ENCODE peak calls at places on chromosomes 2 and 18, in eight cellular contexts. Q is GM13977, B is GM23338, I is K562, E is PC-3, T is fibroblast of mammary gland, X is foreskin fibroblast, Z is thyroid gland. H is an unnamed sample.

GRCh38 chr2:233480490-233481202 is 85.9 kb downstream of the USP40 start:
- DNase-seq in T (no peak), B (no peak), E (peak), Q (peak), Z (peak), X (no peak), I (no peak), H (peak)

GRCh38 chr2:69169990-69170389 is 157.0 kb downstream of the ANTXR1 start:
- DNase-seq in Q (peak), T (no peak), I (no peak), X (no peak), Z (peak), E (no peak), B (no peak), H (peak)

GRCh38 chr2:27290571-27290970 is 8.3 kb downstream of the TRIM54 start:
- DNase-seq in X (no peak), I (no peak), T (no peak), E (no peak), Z (no peak), Q (no peak), B (no peak), H (no peak)

GRCh38 chr2:112794131-112794733 is 9.9 kb upstream of the IL1A start:
- DNase-seq in E (no peak), Z (no peak), X (peak), T (peak), Q (peak), B (no peak), I (peak), H (peak)

GRCh38 chr18:22280453-22280750 is 111.0 kb downstream of the GATA6 start:
- DNase-seq in Z (no peak), E (no peak), X (no peak), B (no peak), T (no peak), I (no peak), Q (no peak), H (no peak)

GRCh38 chr2:235511187-235511661 is 17.4 kb downstream of the AGAP1 start:
- DNase-seq in T (peak), B (no peak), E (peak), Q (no peak), I (no peak), X (peak), Z (peak), H (no peak)

GRCh38 chr2:133167990-133168389 is 400.3 kb downstream of the NCKAP5 start:
- DNase-seq in B (peak), T (no peak), Z (no peak), E (no peak), X (no peak), Q (no peak), I (no peak), H (no peak)

GRCh38 chr2:25323042-25323514 is 18.6 kb downstream of the DNMT3A start:
- DNase-seq in X (peak), B (peak), T (peak), I (peak), E (no peak), Q (no peak), Z (no peak), H (peak)

GRCh38 chr2:112839407-112840067 is 3.0 kb upstream of the IL1B start:
- DNase-seq in X (no peak), T (peak), I (no peak), Q (no peak), B (no peak), E (peak), Z (no peak), H (no peak)

GRCh38 chr2:128437181-128437520 is 118.5 kb upstream of the HS6ST1 start:
- DNase-seq in E (no peak), Z (no peak), T (no peak), Q (no peak), X (no peak), I (no peak), B (no peak), H (no peak)

GRCh38 chr2:222307138-222307756 is 8.4 kb upstream of the PAX3 start:
- DNase-seq in I (no peak), X (peak), T (no peak), E (no peak), Z (no peak), Q (no peak), B (peak), H (no peak)

GRCh38 chr2:211437396-211437795 is 881.0 kb downstream of the CPS1 start:
- DNase-seq in T (no peak), Q (no peak), Z (no peak), E (no peak), I (no peak), B (no peak), X (no peak), H (no peak)

GRCh38 chr2:164621761-164622105 is 451 bp upstream of the GRB14 start:
- DNase-seq in E (no peak), Z (no peak), Q (no peak), B (peak), T (no peak), I (no peak), X (no peak), H (no peak)

GRCh38 chr2:239871481-239872435 is 153.4 kb downstream of the NDUFA10 start:
- DNase-seq in I (no peak), E (no peak), B (no peak), Q (no peak), Z (no peak), X (no peak), T (no peak), H (peak)

GRCh38 chr18:36829362-36830140 is 624 bp downstream of the KIAA1328 start:
- DNase-seq in T (peak), Z (peak), B (no peak), Q (no peak), X (peak), I (no peak), E (peak), H (no peak)

GRCh38 chr2:127382836-127383235 is 4.9 kb downstream of the MAP3K2 start:
- DNase-seq in X (no peak), T (no peak), B (no peak), Z (peak), E (no peak), Q (no peak), I (no peak), H (no peak)

GRCh38 chr2:221104391-221104811 is 467.7 kb downstream of the EPHA4 start:
- DNase-seq in E (no peak), Z (peak), Q (no peak), B (peak), X (no peak), I (no peak), T (peak), H (no peak)

GRCh38 chr18:76795981-76796380 is 26.4 kb upstream of the ZNF236 start:
- DNase-seq in Z (no peak), X (no peak), I (no peak), Q (no peak), B (peak), E (no peak), T (no peak), H (no peak)

GRCh38 chr18:59456657-59457056 is 97.6 kb upstream of the LMAN1 start:
- DNase-seq in E (no peak), Q (no peak), I (no peak), X (no peak), B (no peak), Z (no peak), T (no peak), H (no peak)

GRCh38 chr2:238263204-238264071 is 23.6 kb upstream of the HES6 start:
- DNase-seq in Z (peak), E (peak), Q (peak), T (peak), B (peak), X (peak), I (peak), H (peak)

GRCh38 chr2:241309684-241310117 is 5.8 kb downstream of the HDLBP start:
- DNase-seq in Z (no peak), T (peak), B (no peak), E (no peak), X (peak), I (no peak), Q (peak), H (peak)

GRCh38 chr2:170869461-170869860 is 52.8 kb downstream of the GAD1 start:
- DNase-seq in T (no peak), B (no peak), Q (no peak), Z (no peak), I (no peak), E (no peak), X (no peak), H (no peak)

GRCh38 chr18:5424903-5425302 is 118.9 kb downstream of the EPB41L3 start:
- DNase-seq in Q (peak), E (peak), X (peak), B (peak), Z (no peak), I (no peak), T (peak), H (peak)

GRCh38 chr18:46672062-46672970 is 15.3 kb upstream of the LOXHD1 start:
- DNase-seq in E (no peak), T (peak), Z (no peak), B (peak), I (no peak), Q (no peak), X (no peak), H (no peak)

GRCh38 chr2:120104002-120104467 is 91.2 kb downstream of the EPB41L5 start:
- DNase-seq in Z (no peak), Q (no peak), X (peak), I (no peak), T (peak), B (no peak), E (peak), H (no peak)

GRCh38 chr2:221517362-221518121 is 54.6 kb downstream of the EPHA4 start:
- DNase-seq in Q (peak), Z (peak), B (no peak), I (no peak), T (peak), E (peak), X (peak), H (peak)

GRCh38 chr2:86079981-86080911 is 25.4 kb downstream of the POLR1A start:
- DNase-seq in X (peak), Z (peak), B (peak), E (peak), I (peak), T (peak), Q (peak), H (peak)

GRCh38 chr18:49207373-49207772 is 253.1 kb downstream of the DYM start:
- DNase-seq in I (no peak), Z (no peak), B (no peak), Q (no peak), E (peak), T (no peak), X (no peak), H (no peak)

GRCh38 chr2:61887684-61888303 is 662 bp downstream of the CCT4 start:
- DNase-seq in B (peak), Z (no peak), E (peak), I (no peak), X (peak), T (peak), Q (no peak), H (no peak)

GRCh38 chr2:25161055-25161781 is 7.2 kb downstream of the POMC start:
- DNase-seq in X (no peak), I (no peak), E (no peak), Q (peak), T (peak), B (peak), Z (peak), H (peak)

GRCh38 chr2:190270298-190270697 is 49.3 kb downstream of the HIBCH start:
- DNase-seq in Q (no peak), I (no peak), T (peak), Z (no peak), B (no peak), X (peak), E (peak), H (no peak)

GRCh38 chr2:96342085-96342484 is 6.5 kb downstream of the NCAPH start:
- DNase-seq in B (no peak), Q (no peak), X (peak), E (peak), T (peak), I (no peak), Z (no peak), H (no peak)

GRCh38 chr2:239858179-239858578 is 167.0 kb downstream of the NDUFA10 start:
- DNase-seq in T (no peak), X (no peak), Q (no peak), E (no peak), B (no peak), Z (no peak), I (no peak), H (no peak)

GRCh38 chr2:26382534-26382933 is 19.2 kb upstream of the DRC1 start:
- DNase-seq in T (no peak), E (no peak), Q (no peak), X (no peak), Z (peak), B (no peak), I (no peak), H (no peak)

GRCh38 chr2:188600536-188601210 is 309.0 kb downstream of the GULP1 start:
- DNase-seq in T (peak), B (no peak), I (no peak), Q (no peak), E (no peak), Z (no peak), X (peak), H (no peak)

GRCh38 chr2:75012080-75012479 is 53.6 kb downstream of the POLE4 start:
- DNase-seq in Q (no peak), T (no peak), X (no peak), E (peak), B (no peak), I (no peak), Z (no peak), H (no peak)

GRCh38 chr2:185381631-185382030 is 357.0 kb upstream of the FSIP2 start:
- DNase-seq in Q (no peak), X (no peak), B (no peak), T (no peak), Z (no peak), I (no peak), E (no peak), H (no peak)

GRCh38 chr2:1856481-1856880 is 112.2 kb upstream of the PXDN start:
- DNase-seq in B (no peak), I (no peak), X (no peak), Z (no peak), E (no peak), T (no peak), Q (no peak), H (no peak)

GRCh38 chr2:209463226-209463625 is 39.4 kb downstream of the MAP2 start:
- DNase-seq in B (peak), I (no peak), X (no peak), E (peak), T (no peak), Q (peak), Z (no peak), H (no peak)
- TF ChIP-seq CTCF in B (peak), I (no peak), X (no peak), E (peak), T (peak), Q (peak), Z (no peak), H (no peak)

GRCh38 chr2:168889635-168890005 is 610 bp downstream of the SPC25 start:
- DNase-seq in E (no peak), X (no peak), Q (no peak), B (no peak), Z (no peak), I (no peak), T (no peak), H (no peak)

GRCh38 chr2:168890006-168890782 is at the start of gene SPC25:
- DNase-seq in T (peak), B (peak), Z (peak), X (peak), I (peak), Q (peak), E (peak), H (peak)

GRCh38 chr2:168884990-168885389 is 5.2 kb downstream of the SPC25 start:
- DNase-seq in E (peak), B (no peak), Z (no peak), X (peak), T (peak), I (no peak), Q (no peak), H (no peak)
- TF ChIP-seq CTCF in E (no peak), B (no peak), Z (no peak), X (no peak), T (no peak), I (no peak), Q (no peak), H (no peak)

GRCh38 chr2:204727368-204727767 is 182.1 kb downstream of the PARD3B start:
- DNase-seq in X (no peak), B (no peak), I (no peak), Z (no peak), E (peak), T (no peak), Q (no peak), H (no peak)
- TF ChIP-seq CTCF in X (no peak), B (no peak), I (no peak), Z (no peak), E (no peak), T (no peak), Q (no peak), H (no peak)

GRCh38 chr2:187169108-187169713 is 278.8 kb downstream of the CALCRL start:
- DNase-seq in Z (no peak), I (no peak), Q (peak), T (no peak), X (no peak), E (no peak), B (no peak), H (peak)

GRCh38 chr2:187169864-187170263 is 278.2 kb downstream of the CALCRL start:
- DNase-seq in I (no peak), Q (no peak), B (no peak), X (no peak), T (no peak), E (no peak), Z (no peak), H (no peak)

GRCh38 chr2:187177253-187177652 is 270.8 kb downstream of the CALCRL start:
- DNase-seq in B (no peak), T (no peak), Z (no peak), E (no peak), I (no peak), X (no peak), Q (no peak), H (no peak)

GRCh38 chr2:187171318-187171717 is 276.7 kb downstream of the CALCRL start:
- DNase-seq in I (no peak), E (no peak), T (no peak), Z (no peak), B (no peak), Q (no peak), X (no peak), H (no peak)

GRCh38 chr2:187174582-187174981 is 273.5 kb downstream of the CALCRL start:
- DNase-seq in X (no peak), I (peak), Z (no peak), T (peak), B (peak), E (peak), Q (no peak), H (no peak)
- TF ChIP-seq CTCF in X (peak), I (peak), Z (no peak), T (peak), B (peak), E (peak), Q (peak), H (no peak)

GRCh38 chr2:57549642-57550102 is 496.9 kb upstream of the VRK2 start:
- DNase-seq in X (no peak), I (no peak), B (peak), T (peak), E (peak), Q (peak), Z (no peak), H (no peak)
- TF ChIP-seq CTCF in X (peak), I (no peak), B (peak), T (peak), E (peak), Q (peak), Z (no peak), H (peak)

GRCh38 chr2:225670111-225670974 is 270.8 kb downstream of the NYAP2 start:
- DNase-seq in Q (no peak), T (peak), B (peak), E (peak), I (no peak), Z (no peak), X (peak), H (no peak)
- TF ChIP-seq CTCF in Q (no peak), T (peak), B (peak), E (peak), I (no peak), Z (peak), X (peak), H (no peak)

GRCh38 chr2:207311316-207312005 is 145.7 kb upstream of the KLF7 start:
- DNase-seq in Q (peak), B (no peak), Z (no peak), X (peak), I (peak), T (peak), E (peak), H (peak)
- TF ChIP-seq CTCF in Q (no peak), B (no peak), Z (no peak), X (peak), I (no peak), T (peak), E (peak), H (no peak)

DNA sequence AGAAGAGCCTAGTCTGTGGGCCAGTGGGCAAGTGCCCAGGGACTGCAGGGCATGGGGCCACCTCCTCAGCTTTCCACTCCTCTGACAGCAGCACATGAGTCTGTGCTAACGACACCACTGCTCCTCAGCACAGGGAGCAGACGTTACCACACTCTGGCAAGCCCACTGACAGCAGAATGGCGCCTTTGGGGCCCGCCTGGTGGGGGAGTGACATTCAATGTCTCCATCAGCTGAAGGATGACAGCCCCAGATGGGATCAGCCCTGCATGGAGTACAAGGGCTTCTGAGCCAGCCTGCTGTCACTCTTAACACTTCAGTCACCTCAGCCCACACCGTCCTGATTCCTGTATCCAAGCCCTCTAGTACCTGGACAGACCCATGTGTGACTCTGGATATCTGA is 149.4 kb upstream of the SMAD2 start:
- DNase-seq in X (no peak), B (no peak), Q (no peak), T (no peak), I (no peak), E (no peak), Z (no peak), H (no peak)
- TF ChIP-seq CTCF in X (no peak), B (no peak), Q (no peak), T (no peak), I (no peak), E (no peak), Z (no peak), H (no peak)

GRCh38 chr2:193776988-193777387 is 1582.3 kb upstream of the TMEFF2 start:
- DNase-seq in E (no peak), B (no peak), X (no peak), Z (no peak), I (no peak), T (no peak), Q (no peak), H (no peak)
- TF ChIP-seq CTCF in E (no peak), B (no peak), X (no peak), Z (no peak), I (no peak), T (no peak), Q (no peak), H (no peak)

DNA sequence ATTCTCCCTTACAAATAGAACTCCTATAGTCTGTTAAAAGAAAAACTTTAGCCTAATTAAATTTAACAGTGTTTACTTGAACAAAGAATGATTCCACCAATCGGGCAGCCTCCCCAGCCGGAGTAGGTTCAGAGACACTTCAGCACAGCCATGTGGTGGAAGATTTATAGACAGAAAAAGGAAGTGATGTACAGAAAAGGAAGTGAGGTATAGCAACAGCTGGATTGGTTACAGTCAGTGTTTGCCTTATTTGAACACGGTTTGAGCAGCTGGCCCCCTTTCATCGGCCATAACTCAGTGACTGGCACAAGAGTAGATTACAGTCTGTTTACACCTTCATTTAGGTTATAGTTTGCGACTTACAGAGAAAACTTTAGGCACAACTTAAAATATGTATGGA is 2.1 kb upstream of the SKA1 start:
- DNase-seq in Z (no peak), Q (no peak), T (no peak), X (no peak), E (no peak), B (no peak), I (no peak), H (no peak)
- TF ChIP-seq CTCF in Z (no peak), Q (no peak), T (no peak), X (no peak), E (no peak), B (no peak), I (no peak), H (no peak)

H was measured in GM13976.